ENCODE peak calls at places on chromosomes 3 and 15, in nine cellular contexts. O is activated CD4-positive, CD25-positive, alpha-beta regulatory T cell treated with anti-CD3 and anti-CD28 coated beads, Interleukin-2, amount 50 U/mL, for 16 hours; Q is heart right ventricle; C is stimulated activated naive CD8-positive, alpha-beta T cell treated with anti-CD3 and anti-CD28 coated beads, Interleukin-15, amount 100 ng/mL, for 72 hours; S is A172; R is neural progenitor cell; Z is activated T-cell treated with anti-CD3 and anti-CD28 coated beads, Interleukin-2, amount 50 U/mL, for 1 hour; X is progenitor cell of endocrine pancreas; Y is germinal center. L is an unnamed sample.

GRCh38 chr3:55969634-55970033 is 482.5 kb upstream of the WNT5A start:
- DNase-seq in O (no peak), Q (no peak), C (no peak), S (no peak), R (no peak), Z (no peak), X (no peak), Y (no peak), L (no peak)

GRCh38 chr15:40844543-40844981 is 714 bp downstream of the SPINT1 start:
- DNase-seq in O (no peak), Q (no peak), C (peak), S (no peak), R (peak), Z (peak), X (peak), Y (peak), L (peak)

GRCh38 chr15:51172190-51172589 is 77.5 kb upstream of the TNFAIP8L3 start:
- DNase-seq in O (no peak), Q (no peak), C (no peak), S (peak), R (no peak), Z (no peak), X (no peak), Y (no peak), L (no peak)

GRCh38 chr15:95394186-95395067 is 936.1 kb upstream of the NR2F2 start:
- DNase-seq in O (no peak), Q (no peak), C (no peak), S (peak), R (no peak), Z (no peak), X (no peak), Y (no peak), L (no peak)

GRCh38 chr15:48143856-48144255 is 23.1 kb downstream of the SLC24A5 start:
- DNase-seq in O (no peak), Q (no peak), C (no peak), S (peak), R (no peak), Z (no peak), X (no peak), Y (no peak), L (no peak)

GRCh38 chr3:134407247-134407640 is 33.0 kb upstream of the AMOTL2 start:
- DNase-seq in O (no peak), Q (no peak), C (no peak), S (no peak), R (no peak), Z (no peak), X (no peak), Y (no peak), L (no peak)

GRCh38 chr3:176147251-176147650 is 1050.0 kb downstream of the TBL1XR1 start:
- DNase-seq in O (no peak), Q (no peak), C (no peak), S (no peak), R (no peak), Z (no peak), X (no peak), Y (no peak), L (no peak)

GRCh38 chr15:66573719-66574641 is 8.2 kb upstream of the LCTL start:
- DNase-seq in O (no peak), Q (no peak), C (no peak), S (no peak), R (no peak), Z (no peak), X (no peak), Y (peak), L (peak)

GRCh38 chr3:97712919-97713318 is 51.6 kb upstream of the ARL6 start:
- DNase-seq in O (no peak), Q (no peak), C (no peak), S (no peak), R (no peak), Z (no peak), X (no peak), Y (no peak), L (no peak)

GRCh38 chr3:40299130-40299720 is 10.3 kb upstream of the EIF1B start:
- DNase-seq in O (no peak), Q (no peak), C (no peak), S (no peak), R (no peak), Z (no peak), X (no peak), Y (no peak), L (no peak)

GRCh38 chr3:181265750-181266333 is 276.3 kb upstream of the DNAJC19 start:
- DNase-seq in O (no peak), Q (no peak), C (no peak), S (peak), R (no peak), Z (no peak), X (no peak), Y (no peak), L (no peak)

GRCh38 chr3:73625124-73625665 is 454 bp upstream of the PDZRN3 start:
- DNase-seq in O (no peak), Q (peak), C (no peak), S (no peak), R (peak), Z (no peak), X (no peak), Y (no peak), L (peak)

GRCh38 chr3:187979543-187979942 is 174.4 kb upstream of the LPP start:
- DNase-seq in O (no peak), Q (no peak), C (no peak), S (no peak), R (no peak), Z (peak), X (no peak), Y (peak), L (no peak)

GRCh38 chr3:36743821-36744220 is 20.5 kb downstream of the DCLK3 start:
- DNase-seq in O (no peak), Q (no peak), C (no peak), S (no peak), R (no peak), Z (no peak), X (no peak), Y (no peak), L (no peak)

GRCh38 chr3:103295974-103296570 is 861.3 kb downstream of the ZPLD1 start:
- DNase-seq in O (no peak), Q (no peak), C (no peak), S (peak), R (peak), Z (no peak), X (no peak), Y (no peak), L (no peak)

GRCh38 chr15:25939122-25939521 is 76.0 kb upstream of the ATP10A start:
- DNase-seq in O (no peak), Q (no peak), C (no peak), S (no peak), R (no peak), Z (no peak), X (no peak), Y (peak), L (no peak)

GRCh38 chr3:134376786-134377431 is 2.7 kb upstream of the AMOTL2 start:
- DNase-seq in O (no peak), Q (no peak), C (no peak), S (no peak), R (no peak), Z (no peak), X (no peak), Y (no peak), L (no peak)

GRCh38 chr3:14957933-14958332 is 10.6 kb downstream of the NR2C2 start:
- DNase-seq in O (no peak), Q (no peak), C (no peak), S (no peak), R (no peak), Z (no peak), X (no peak), Y (peak), L (no peak)

GRCh38 chr15:77047013-77047412 is 23.9 kb downstream of the TSPAN3 start:
- DNase-seq in O (no peak), Q (no peak), C (no peak), S (no peak), R (no peak), Z (no peak), X (no peak), Y (no peak), L (no peak)

GRCh38 chr15:65334586-65335231 is 30.2 kb downstream of the RNU5B-1 start:
- DNase-seq in O (no peak), Q (no peak), C (no peak), S (no peak), R (peak), Z (no peak), X (no peak), Y (no peak), L (peak)

GRCh38 chr3:182325213-182325941 is 467.9 kb upstream of the ATP11B start:
- DNase-seq in O (no peak), Q (no peak), C (no peak), S (peak), R (no peak), Z (no peak), X (no peak), Y (peak), L (no peak)

GRCh38 chr3:98587654-98588532 is 5.5 kb downstream of the CPOX start:
- DNase-seq in O (no peak), Q (no peak), C (no peak), S (no peak), R (no peak), Z (no peak), X (no peak), Y (no peak), L (no peak)